ENCODE peak calls at places on chromosomes 4 and X, in four cellular contexts. One of them, this sample, is unnamed.

GRCh38 chr4:83371936-83372335 is 37.3 kb upstream of the HPSE start:
- DNase-seq in SJSA1: no peak
- DNase-seq in activated CD8-positive, alpha-beta memory T cell treated with anti-CD3 and anti-CD28 coated beads for 4 hours: no peak
- DNase-seq in NCI-H187 treated with DMSO at 0.1 percent for 48 hours: no peak
- DNase-seq in this sample: no peak

GRCh38 chr4:1767770-1768366 is 25.2 kb upstream of the FGFR3 start:
- DNase-seq in NCI-H187 treated with DMSO at 0.1 percent for 48 hours: no peak
- DNase-seq in activated CD8-positive, alpha-beta memory T cell treated with anti-CD3 and anti-CD28 coated beads for 4 hours: no peak
- DNase-seq in SJSA1: no peak
- DNase-seq in this sample: no peak

GRCh38 chrX:44003975-44004374 is 30.8 kb upstream of the NDP start:
- DNase-seq in NCI-H187 treated with DMSO at 0.1 percent for 48 hours: no peak
- DNase-seq in activated CD8-positive, alpha-beta memory T cell treated with anti-CD3 and anti-CD28 coated beads for 4 hours: no peak
- DNase-seq in SJSA1: no peak
- DNase-seq in this sample: no peak

GRCh38 chr4:169437299-169438047 is 166.7 kb upstream of the SH3RF1 start:
- DNase-seq in NCI-H187 treated with DMSO at 0.1 percent for 48 hours: no peak
- DNase-seq in activated CD8-positive, alpha-beta memory T cell treated with anti-CD3 and anti-CD28 coated beads for 4 hours: no peak
- DNase-seq in SJSA1: no peak
- DNase-seq in this sample: no peak

GRCh38 chrX:9995855-9996339 is 28.7 kb downstream of the CLDN34 start:
- DNase-seq in NCI-H187 treated with DMSO at 0.1 percent for 48 hours: no peak
- DNase-seq in activated CD8-positive, alpha-beta memory T cell treated with anti-CD3 and anti-CD28 coated beads for 4 hours: peak; percentile 45
- DNase-seq in SJSA1: peak; percentile 65
- DNase-seq in this sample: peak; percentile 29

GRCh38 chr4:4524364-4524763 is 17.5 kb downstream of the STX18 start:
- DNase-seq in SJSA1: no peak
- DNase-seq in activated CD8-positive, alpha-beta memory T cell treated with anti-CD3 and anti-CD28 coated beads for 4 hours: no peak
- DNase-seq in NCI-H187 treated with DMSO at 0.1 percent for 48 hours: no peak
- DNase-seq in this sample: no peak

GRCh38 chrX:9240956-9241355 is 207.0 kb upstream of the FAM9B start:
- DNase-seq in activated CD8-positive, alpha-beta memory T cell treated with anti-CD3 and anti-CD28 coated beads for 4 hours: no peak
- DNase-seq in SJSA1: no peak
- DNase-seq in NCI-H187 treated with DMSO at 0.1 percent for 48 hours: no peak
- DNase-seq in this sample: no peak

GRCh38 chr4:52102587-52102986 is 51.5 kb downstream of the SPATA18 start:
- DNase-seq in NCI-H187 treated with DMSO at 0.1 percent for 48 hours: no peak
- DNase-seq in SJSA1: no peak
- DNase-seq in activated CD8-positive, alpha-beta memory T cell treated with anti-CD3 and anti-CD28 coated beads for 4 hours: no peak
- DNase-seq in this sample: no peak

GRCh38 chrX:125203737-125204578 is 115.7 kb upstream of the TEX13C start:
- DNase-seq in NCI-H187 treated with DMSO at 0.1 percent for 48 hours: no peak
- DNase-seq in SJSA1: no peak
- DNase-seq in activated CD8-positive, alpha-beta memory T cell treated with anti-CD3 and anti-CD28 coated beads for 4 hours: no peak
- DNase-seq in this sample: no peak

GRCh38 chr4:169048867-169049266 is 38.8 kb upstream of the CBR4 start:
- DNase-seq in NCI-H187 treated with DMSO at 0.1 percent for 48 hours: no peak
- DNase-seq in activated CD8-positive, alpha-beta memory T cell treated with anti-CD3 and anti-CD28 coated beads for 4 hours: no peak
- DNase-seq in SJSA1: no peak
- DNase-seq in this sample: no peak

GRCh38 chr4:141640692-141641091 is 4.3 kb downstream of the IL15 start:
- DNase-seq in activated CD8-positive, alpha-beta memory T cell treated with anti-CD3 and anti-CD28 coated beads for 4 hours: no peak
- DNase-seq in SJSA1: no peak
- DNase-seq in NCI-H187 treated with DMSO at 0.1 percent for 48 hours: no peak
- DNase-seq in this sample: no peak

GRCh38 chr4:175369087-175369486 is 443.0 kb downstream of the GPM6A start:
- DNase-seq in NCI-H187 treated with DMSO at 0.1 percent for 48 hours: no peak
- DNase-seq in SJSA1: no peak
- DNase-seq in activated CD8-positive, alpha-beta memory T cell treated with anti-CD3 and anti-CD28 coated beads for 4 hours: no peak
- DNase-seq in this sample: no peak

GRCh38 chrX:95718746-95719145 is 965.9 kb upstream of the DIAPH2 start:
- DNase-seq in NCI-H187 treated with DMSO at 0.1 percent for 48 hours: no peak
- DNase-seq in activated CD8-positive, alpha-beta memory T cell treated with anti-CD3 and anti-CD28 coated beads for 4 hours: no peak
- DNase-seq in SJSA1: no peak
- DNase-seq in this sample: no peak

GRCh38 chr4:7171191-7171900 is 21.0 kb upstream of the SORCS2 start:
- DNase-seq in activated CD8-positive, alpha-beta memory T cell treated with anti-CD3 and anti-CD28 coated beads for 4 hours: no peak
- DNase-seq in NCI-H187 treated with DMSO at 0.1 percent for 48 hours: no peak
- DNase-seq in SJSA1: no peak
- DNase-seq in this sample: no peak

GRCh38 chr4:149095798-149096197 is 653.6 kb upstream of the NR3C2 start:
- DNase-seq in activated CD8-positive, alpha-beta memory T cell treated with anti-CD3 and anti-CD28 coated beads for 4 hours: no peak
- DNase-seq in SJSA1: no peak
- DNase-seq in NCI-H187 treated with DMSO at 0.1 percent for 48 hours: no peak
- DNase-seq in this sample: no peak

GRCh38 chr4:999863-1000425 is 6.7 kb upstream of the SLC26A1 start:
- DNase-seq in NCI-H187 treated with DMSO at 0.1 percent for 48 hours: no peak
- DNase-seq in activated CD8-positive, alpha-beta memory T cell treated with anti-CD3 and anti-CD28 coated beads for 4 hours: no peak
- DNase-seq in SJSA1: no peak
- DNase-seq in this sample: no peak

GRCh38 chr4:20044502-20044911 is 207.2 kb upstream of the SLIT2 start:
- DNase-seq in SJSA1: no peak
- DNase-seq in NCI-H187 treated with DMSO at 0.1 percent for 48 hours: no peak
- DNase-seq in activated CD8-positive, alpha-beta memory T cell treated with anti-CD3 and anti-CD28 coated beads for 4 hours: no peak
- DNase-seq in this sample: no peak

GRCh38 chr4:69617083-69617694 is 22.3 kb downstream of the UGT2A2 start:
- DNase-seq in activated CD8-positive, alpha-beta memory T cell treated with anti-CD3 and anti-CD28 coated beads for 4 hours: no peak
- DNase-seq in NCI-H187 treated with DMSO at 0.1 percent for 48 hours: no peak
- DNase-seq in SJSA1: no peak
- DNase-seq in this sample: no peak

GRCh38 chrX:110280954-110281353 is 36.9 kb downstream of the AMMECR1 start:
- DNase-seq in SJSA1: no peak
- DNase-seq in activated CD8-positive, alpha-beta memory T cell treated with anti-CD3 and anti-CD28 coated beads for 4 hours: no peak
- DNase-seq in NCI-H187 treated with DMSO at 0.1 percent for 48 hours: no peak
- DNase-seq in this sample: no peak

GRCh38 chr4:130336585-130337217 is 1240.7 kb downstream of the C4orf33 start:
- DNase-seq in activated CD8-positive, alpha-beta memory T cell treated with anti-CD3 and anti-CD28 coated beads for 4 hours: no peak
- DNase-seq in NCI-H187 treated with DMSO at 0.1 percent for 48 hours: no peak
- DNase-seq in SJSA1: no peak
- DNase-seq in this sample: no peak

GRCh38 chrX:140229187-140229586 is 263.9 kb upstream of the CXorf66 start:
- DNase-seq in NCI-H187 treated with DMSO at 0.1 percent for 48 hours: no peak
- DNase-seq in activated CD8-positive, alpha-beta memory T cell treated with anti-CD3 and anti-CD28 coated beads for 4 hours: no peak
- DNase-seq in SJSA1: no peak
- DNase-seq in this sample: no peak

GRCh38 chr4:176309772-176310171 is 10.0 kb upstream of the SPCS3 start:
- DNase-seq in activated CD8-positive, alpha-beta memory T cell treated with anti-CD3 and anti-CD28 coated beads for 4 hours: no peak
- DNase-seq in NCI-H187 treated with DMSO at 0.1 percent for 48 hours: no peak
- DNase-seq in SJSA1: no peak
- DNase-seq in this sample: no peak

GRCh38 chrX:71809886-71810285 is 46.7 kb downstream of the CXorf49B start:
- DNase-seq in SJSA1: no peak
- DNase-seq in activated CD8-positive, alpha-beta memory T cell treated with anti-CD3 and anti-CD28 coated beads for 4 hours: no peak
- DNase-seq in NCI-H187 treated with DMSO at 0.1 percent for 48 hours: no peak
- DNase-seq in this sample: no peak

GRCh38 chrX:9878141-9878875 is 88.8 kb upstream of the CLDN34 start:
- DNase-seq in activated CD8-positive, alpha-beta memory T cell treated with anti-CD3 and anti-CD28 coated beads for 4 hours: no peak
- DNase-seq in SJSA1: no peak
- DNase-seq in NCI-H187 treated with DMSO at 0.1 percent for 48 hours: no peak
- DNase-seq in this sample: no peak

GRCh38 chr4:176875441-176875930 is 82.8 kb upstream of the VEGFC start:
- DNase-seq in NCI-H187 treated with DMSO at 0.1 percent for 48 hours: no peak
- DNase-seq in activated CD8-positive, alpha-beta memory T cell treated with anti-CD3 and anti-CD28 coated beads for 4 hours: no peak
- DNase-seq in SJSA1: no peak
- DNase-seq in this sample: no peak

GRCh38 chr4:88352062-88352461 is 26.6 kb upstream of the HERC6 start:
- DNase-seq in NCI-H187 treated with DMSO at 0.1 percent for 48 hours: no peak
- DNase-seq in activated CD8-positive, alpha-beta memory T cell treated with anti-CD3 and anti-CD28 coated beads for 4 hours: no peak
- DNase-seq in SJSA1: no peak
- DNase-seq in this sample: no peak

GRCh38 chr4:69833251-69833650 is 26.7 kb downstream of the SULT1E1 start:
- DNase-seq in NCI-H187 treated with DMSO at 0.1 percent for 48 hours: no peak
- DNase-seq in SJSA1: no peak
- DNase-seq in activated CD8-positive, alpha-beta memory T cell treated with anti-CD3 and anti-CD28 coated beads for 4 hours: no peak
- DNase-seq in this sample: no peak

GRCh38 chr4:112348488-112349158 is 51.5 kb downstream of the ALPK1 start:
- DNase-seq in NCI-H187 treated with DMSO at 0.1 percent for 48 hours: peak; percentile 34
- DNase-seq in activated CD8-positive, alpha-beta memory T cell treated with anti-CD3 and anti-CD28 coated beads for 4 hours: no peak
- DNase-seq in SJSA1: peak; percentile 49
- DNase-seq in this sample: no peak

GRCh38 chr4:45004326-45004725 is 278.0 kb upstream of the GNPDA2 start:
- DNase-seq in NCI-H187 treated with DMSO at 0.1 percent for 48 hours: no peak
- DNase-seq in SJSA1: no peak
- DNase-seq in activated CD8-positive, alpha-beta memory T cell treated with anti-CD3 and anti-CD28 coated beads for 4 hours: no peak
- DNase-seq in this sample: no peak

GRCh38 chr4:86972997-86973396 is 38.2 kb downstream of the AFF1 start:
- DNase-seq in NCI-H187 treated with DMSO at 0.1 percent for 48 hours: no peak
- DNase-seq in activated CD8-positive, alpha-beta memory T cell treated with anti-CD3 and anti-CD28 coated beads for 4 hours: no peak
- DNase-seq in SJSA1: no peak
- DNase-seq in this sample: no peak

GRCh38 chrX:13994681-13995080 is 35.0 kb downstream of the GEMIN8 start:
- DNase-seq in NCI-H187 treated with DMSO at 0.1 percent for 48 hours: no peak
- DNase-seq in SJSA1: no peak
- DNase-seq in activated CD8-positive, alpha-beta memory T cell treated with anti-CD3 and anti-CD28 coated beads for 4 hours: no peak
- DNase-seq in this sample: no peak

GRCh38 chrX:136816970-136817369 is 36.2 kb upstream of the ARHGEF6 start:
- DNase-seq in SJSA1: no peak
- DNase-seq in activated CD8-positive, alpha-beta memory T cell treated with anti-CD3 and anti-CD28 coated beads for 4 hours: no peak
- DNase-seq in NCI-H187 treated with DMSO at 0.1 percent for 48 hours: no peak
- DNase-seq in this sample: no peak

GRCh38 chr4:120771907-120772306 is 150.6 kb downstream of the PRDM5 start:
- DNase-seq in SJSA1: no peak
- DNase-seq in NCI-H187 treated with DMSO at 0.1 percent for 48 hours: no peak
- DNase-seq in activated CD8-positive, alpha-beta memory T cell treated with anti-CD3 and anti-CD28 coated beads for 4 hours: no peak
- DNase-seq in this sample: no peak

GRCh38 chr4:156547891-156548290 is 423.7 kb downstream of the PDGFC start:
- DNase-seq in NCI-H187 treated with DMSO at 0.1 percent for 48 hours: no peak
- DNase-seq in activated CD8-positive, alpha-beta memory T cell treated with anti-CD3 and anti-CD28 coated beads for 4 hours: no peak
- DNase-seq in SJSA1: no peak
- DNase-seq in this sample: no peak

GRCh38 chr4:143586080-143586479 is 72.6 kb downstream of the SMARCA5 start:
- DNase-seq in activated CD8-positive, alpha-beta memory T cell treated with anti-CD3 and anti-CD28 coated beads for 4 hours: no peak
- DNase-seq in SJSA1: no peak
- DNase-seq in NCI-H187 treated with DMSO at 0.1 percent for 48 hours: no peak
- DNase-seq in this sample: no peak

This sample was measured in stimulated activated CD8-positive, alpha-beta memory T cell treated with anti-CD3 and anti-CD28 coated beads, Interleukin-15, amount 100 ng/mL, for 4 hours.